ENCODE peak calls at places on chromosome 16, in seven cellular contexts. V, R, Y, D, Q, F and G are unnamed samples.

GRCh38 chr16:71410146-71410545 is 31.7 kb downstream of the TLE7 start:
- DNase-seq in V (no peak), R (no peak), Y (no peak), D (no peak), Q (no peak), F (no peak), G (no peak)

GRCh38 chr16:11459722-11460121 is 114.5 kb downstream of the RMI2 start:
- DNase-seq in V (no peak), R (no peak), Y (no peak), D (no peak), Q (no peak), F (no peak), G (no peak)

GRCh38 chr16:56352351-56353053 is 72.8 kb downstream of the AMFR start:
- DNase-seq in V (no peak), R (no peak), Y (no peak), D (no peak), Q (no peak), F (no peak), G (no peak)

GRCh38 chr16:46789499-46790414 is 41.2 kb downstream of the C16orf87 start:
- DNase-seq in V (peak; percentile 41), R (peak; percentile 82), Y (peak; percentile 67), D (peak; percentile 57), Q (peak; percentile 67), F (peak; percentile 75), G (peak; percentile 78)

GRCh38 chr16:29025735-29026134 is 40.9 kb downstream of the LAT start:
- DNase-seq in V (no peak), R (no peak), Y (no peak), D (no peak), Q (no peak), F (no peak), G (no peak)

GRCh38 chr16:80208015-80208414 is 332.8 kb upstream of the DYNLRB2 start:
- DNase-seq in V (no peak), R (no peak), Y (no peak), D (no peak), Q (no peak), F (no peak), G (no peak)

GRCh38 chr16:89378947-89379771 is 111.2 kb downstream of the ANKRD11 start:
- DNase-seq in V (no peak), R (no peak), Y (no peak), D (no peak), Q (no peak), F (no peak), G (no peak)

GRCh38 chr16:67055712-67056487 is 27.0 kb downstream of the CBFB start:
- DNase-seq in V (peak; percentile 96), R (peak; percentile 61), Y (no peak), D (peak; percentile 98), Q (peak; percentile 11), F (no peak), G (no peak)

GRCh38 chr16:21946889-21947635 is 6.1 kb upstream of the UQCRC2 start:
- DNase-seq in V (no peak), R (peak; percentile 48), Y (no peak), D (no peak), Q (no peak), F (no peak), G (no peak)

GRCh38 chr16:87471278-87472141 is 21.3 kb downstream of the ZCCHC14 start:
- DNase-seq in V (no peak), R (no peak), Y (no peak), D (no peak), Q (no peak), F (no peak), G (no peak)